ENCODE peak calls at places on chromosomes 13 and 19, in eight cellular contexts. R is heart left ventricle, M is IMR-90, Z is uterus, D is lower leg skin, O is A549, Q is body of pancreas, T is tibial nerve. B is an unnamed sample.

GRCh38 chr19:9116547-9116946 is 984 bp upstream of the OR7G1 start:
- DNase-seq in R (no peak), M (no peak), Z (no peak), D (no peak), O (no peak), Q (no peak), T (no peak), B (no peak)

GRCh38 chr19:12885749-12886706 is 973 bp downstream of the KLF1 start:
- DNase-seq in R (no peak), M (no peak), Z (no peak), D (no peak), O (no peak), Q (no peak), T (no peak), B (no peak)

GRCh38 chr19:24040621-24041020 is 46.4 kb upstream of the ZNF254 start:
- DNase-seq in R (no peak), M (no peak), Z (no peak), D (no peak), O (no peak), Q (no peak), T (no peak), B (no peak)

GRCh38 chr19:35559281-35559659 is 4.2 kb downstream of the ATP4A start:
- DNase-seq in R (no peak), M (no peak), Z (no peak), D (no peak), O (no peak), Q (peak), T (no peak), B (no peak)

GRCh38 chr13:111323950-111324651 is 3.7 kb downstream of the TEX29 start:
- DNase-seq in R (no peak), M (peak), Z (no peak), D (no peak), O (no peak), Q (no peak), T (no peak), B (no peak)

GRCh38 chr13:100275746-100276145 is 186.9 kb downstream of the PCCA start:
- DNase-seq in R (no peak), M (no peak), Z (no peak), D (no peak), O (no peak), Q (no peak), T (no peak), B (no peak)

GRCh38 chr19:16462757-16463250 is 9.0 kb downstream of the EPS15L1 start:
- DNase-seq in R (no peak), M (peak), Z (no peak), D (no peak), O (no peak), Q (no peak), T (no peak), B (peak)

GRCh38 chr13:61988810-61989209 is 573.2 kb upstream of the PCDH20 start:
- DNase-seq in R (no peak), M (no peak), Z (no peak), D (no peak), O (no peak), Q (no peak), T (no peak), B (no peak)

GRCh38 chr19:17184381-17184841 is 30.7 kb upstream of the USE1 start:
- DNase-seq in R (no peak), M (peak), Z (no peak), D (no peak), O (no peak), Q (no peak), T (no peak), B (no peak)

GRCh38 chr19:6264077-6264445 is 15.7 kb downstream of the MLLT1 start:
- DNase-seq in R (no peak), M (peak), Z (no peak), D (no peak), O (no peak), Q (no peak), T (no peak), B (no peak)
- TF ChIP-seq POLR2A in R (no peak), M (no peak), Z (no peak), D (no peak), O (no peak), Q (no peak), T (no peak), B (no peak)

GRCh38 chr19:10565567-10566407 is at the start of gene KRI1:
- DNase-seq in R (peak), M (peak), Z (peak), D (peak), O (peak), Q (peak), T (peak), B (peak)

GRCh38 chr19:10566408-10566657 is 523 bp upstream of the KRI1 start:
- DNase-seq in R (no peak), M (no peak), Z (no peak), D (no peak), O (no peak), Q (no peak), T (no peak), B (no peak)

GRCh38 chr19:10560154-10560553 is 5.7 kb downstream of the KRI1 start:
- DNase-seq in R (no peak), M (no peak), Z (no peak), D (no peak), O (no peak), Q (no peak), T (no peak), B (no peak)

GRCh38 chr19:10565028-10565566 is 713 bp downstream of the KRI1 start:
- DNase-seq in R (no peak), M (peak), Z (peak), D (no peak), O (peak), Q (peak), T (no peak), B (no peak)

DNA sequence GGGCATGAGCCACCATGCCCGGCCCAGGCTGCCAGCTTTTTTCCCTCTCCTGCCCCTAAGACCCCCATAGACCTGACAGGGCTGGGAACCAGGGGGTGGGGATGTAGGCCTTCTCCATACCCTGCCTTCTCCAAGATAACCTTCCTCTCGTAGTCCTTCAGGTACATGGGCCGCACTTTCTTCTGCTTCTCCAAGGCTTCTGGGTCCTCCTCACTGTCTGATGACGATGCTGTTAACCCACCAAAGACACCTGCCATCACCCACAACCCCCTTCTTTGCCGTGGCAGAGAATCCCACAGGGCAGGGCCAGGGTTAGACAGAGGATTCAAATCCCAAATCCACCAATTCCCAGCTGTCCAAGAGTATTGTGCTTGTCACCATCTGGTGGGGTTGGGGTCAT is 3.2 kb downstream of the KRI1 start:
- DNase-seq in R (no peak), M (no peak), Z (no peak), D (no peak), O (no peak), Q (no peak), T (no peak), B (no peak)
- TF ChIP-seq POLR2A in R (no peak), M (no peak), Z (no peak), D (no peak), O (no peak), Q (no peak), T (no peak), B (no peak)

DNA sequence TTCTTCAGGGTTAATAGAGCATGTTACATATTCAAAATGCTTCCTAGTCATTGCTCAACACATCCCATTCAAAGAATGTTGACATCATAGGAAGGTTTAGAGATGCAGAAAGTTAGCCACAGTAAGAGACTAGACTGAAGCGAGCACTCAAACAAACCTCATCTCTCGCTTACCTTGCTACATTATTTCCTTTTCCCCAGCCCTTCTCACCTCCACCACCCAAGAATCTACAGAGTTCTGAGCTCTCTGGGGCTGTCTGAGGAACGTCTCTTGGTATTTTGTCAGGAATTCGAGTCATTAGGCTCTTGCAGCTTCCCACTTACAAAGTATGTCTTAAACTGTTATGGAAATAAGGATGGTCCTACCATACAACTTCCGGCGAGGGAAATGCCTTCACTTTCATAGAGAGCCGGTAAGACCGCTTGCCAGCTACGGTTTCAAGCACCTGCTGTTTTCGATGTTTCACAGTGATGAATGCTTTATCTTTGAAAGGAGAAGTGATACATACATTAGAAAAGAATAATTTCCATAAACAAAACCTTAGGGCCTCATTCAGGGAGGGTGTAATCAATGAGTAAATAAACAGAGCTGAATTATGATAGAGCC is 65.1 kb downstream of the FLT1 start:
- DNase-seq in R (no peak), M (peak), Z (no peak), D (no peak), O (no peak), Q (no peak), T (no peak), B (no peak)
- TF ChIP-seq POLR2A in R (no peak), M (no peak), Z (no peak), D (no peak), O (no peak), Q (no peak), T (no peak), B (no peak)

GRCh38 chr19:19613456-19613855 is 5.0 kb downstream of the PBX4 start:
- DNase-seq in R (no peak), M (no peak), Z (no peak), D (no peak), O (peak), Q (no peak), T (no peak), B (no peak)
- TF ChIP-seq POLR2A in R (no peak), M (no peak), Z (no peak), D (no peak), O (no peak), Q (no peak), T (no peak), B (no peak)